ENCODE peak calls at places on chromosomes 2 and 18, in four cellular contexts. T is SK-MEL-5, X is type B pancreatic cell, Q is fibroblast of the aortic adventitia. S is an unnamed sample.

GRCh38 chr2:19051238-19051831 is 307.1 kb downstream of the OSR1 start:
- DNase-seq in X (no peak), Q (no peak), T (peak; percentile 30), S (no peak)

GRCh38 chr2:174771631-174772491 is 7.6 kb upstream of the CHRNA1 start:
- DNase-seq in T (peak; percentile 87), Q (peak; percentile 80), X (peak; percentile 82), S (peak; percentile 38)

GRCh38 chr2:217980036-217980435 is 22.8 kb downstream of the TNS1 start:
- DNase-seq in Q (no peak), T (no peak), X (no peak), S (no peak)

GRCh38 chr2:218194880-218195279 is 22.1 kb upstream of the ARPC2 start:
- DNase-seq in T (no peak), X (no peak), Q (no peak), S (no peak)

GRCh38 chr2:109290887-109291675 is 162.1 kb downstream of the SH3RF3 start:
- DNase-seq in T (no peak), Q (peak; percentile 15), X (no peak), S (no peak)

GRCh38 chr2:226076529-226076928 is 677.0 kb downstream of the NYAP2 start:
- DNase-seq in T (no peak), Q (peak; percentile 64), X (no peak), S (no peak)

GRCh38 chr2:207881902-207882301 is 112.2 kb upstream of the FZD5 start:
- DNase-seq in X (no peak), T (no peak), Q (peak; percentile 14), S (no peak)

GRCh38 chr2:105744091-105744908 is 412 bp upstream of the NCK2 start:
- DNase-seq in T (peak; percentile 55), Q (peak; percentile 17), X (no peak), S (peak; percentile 60)

GRCh38 chr2:195559431-195559914 is 97.6 kb upstream of the SLC39A10 start:
- DNase-seq in X (no peak), Q (peak; percentile 97), T (no peak), S (peak; percentile 85)

GRCh38 chr2:181517685-181518301 is 60.6 kb downstream of the ITGA4 start:
- DNase-seq in T (no peak), Q (no peak), X (no peak), S (no peak)

GRCh38 chr2:108616731-108617161 is 82.5 kb downstream of the LIMS1 start:
- DNase-seq in Q (peak; percentile 16), X (no peak), T (no peak), S (no peak)

GRCh38 chr2:217356795-217357194 is 496.9 kb upstream of the TNP1 start:
- DNase-seq in Q (peak; percentile 73), X (no peak), T (peak; percentile 52), S (no peak)

GRCh38 chr2:27461118-27461517 is 18.9 kb downstream of the KRTCAP3 start:
- DNase-seq in X (no peak), T (no peak), Q (no peak), S (no peak)

GRCh38 chr2:162074579-162074922 is 536 bp upstream of the DPP4 start:
- DNase-seq in T (no peak), Q (no peak), X (no peak), S (no peak)

GRCh38 chr2:42010743-42011298 is 37.0 kb upstream of the PKDCC start:
- DNase-seq in Q (peak; percentile 76), X (no peak), T (peak; percentile 24), S (no peak)

GRCh38 chr2:234806818-234807217 is 145.0 kb upstream of the SH3BP4 start:
- DNase-seq in Q (no peak), T (no peak), X (no peak), S (no peak)

GRCh38 chr2:182482511-182482910 is 55.7 kb upstream of the PDE1A start:
- DNase-seq in Q (no peak), T (no peak), X (no peak), S (no peak)

GRCh38 chr2:238895901-238896600 is 48.2 kb downstream of the TWIST2 start:
- DNase-seq in Q (peak; percentile 95), X (no peak), T (no peak), S (no peak)

GRCh38 chr2:11829947-11830707 is 83.7 kb downstream of the LPIN1 start:
- DNase-seq in X (peak; percentile 87), Q (peak; percentile 98), T (peak; percentile 99), S (peak; percentile 79)

GRCh38 chr2:226387499-226387942 is 412.1 kb downstream of the IRS1 start:
- DNase-seq in T (no peak), X (no peak), Q (no peak), S (no peak)

GRCh38 chr18:69400976-69401474 is 337 bp downstream of the DOK6 start:
- DNase-seq in X (peak; percentile 69), Q (peak; percentile 21), T (no peak), S (no peak)